ENCODE peak calls at places on chromosome 21, in nine cellular contexts. X is nephron progenitor cell; C is endothelial cell; E is thoracic aorta; B is GM20000; J is fibroblast of mammary gland; U is CD4-positive, alpha-beta T cell; P is psoas muscle; I is brain microvascular endothelial cell. N is an unnamed sample.

GRCh38 chr21:14403681-14404318 is 20.9 kb upstream of the HSPA13 start:
- DNase-seq in X (no peak), J (peak; percentile 45), I (peak; percentile 31), B (peak; percentile 37), U (no peak), E (no peak), C (no peak), P (no peak), N (no peak)

GRCh38 chr21:14084701-14085100 is 126.1 kb downstream of the LIPI start:
- DNase-seq in C (no peak), U (no peak), P (no peak), X (no peak), I (no peak), B (no peak), J (no peak), E (no peak), N (no peak)

GRCh38 chr21:34827445-34828235 is 158.8 kb downstream of the CLIC6 start:
- DNase-seq in E (no peak), U (no peak), X (no peak), P (no peak), C (no peak), I (no peak), B (no peak), J (no peak), N (no peak)

GRCh38 chr21:21415741-21416140 is 417.5 kb downstream of the NCAM2 start:
- DNase-seq in P (no peak), E (no peak), I (no peak), C (no peak), B (no peak), U (no peak), X (no peak), J (no peak), N (no peak)

GRCh38 chr21:34724131-34724856 is 55.5 kb downstream of the CLIC6 start:
- DNase-seq in J (no peak), U (no peak), B (no peak), X (no peak), P (no peak), C (no peak), I (no peak), E (no peak), N (no peak)

GRCh38 chr21:38119793-38120192 is 137.0 kb upstream of the KCNJ15 start:
- DNase-seq in J (no peak), I (no peak), X (no peak), E (no peak), U (no peak), B (no peak), C (no peak), P (no peak), N (no peak)

GRCh38 chr21:38244885-38245869 is 11.6 kb upstream of the KCNJ15 start:
- DNase-seq in J (peak; percentile 100), C (no peak), I (peak; percentile 99), B (peak; percentile 51), E (no peak), P (peak; percentile 34), X (no peak), U (peak; percentile 59), N (no peak)

GRCh38 chr21:31161157-31161556 is 122.9 kb upstream of the KRTAP19-8 start:
- DNase-seq in X (peak; percentile 23), P (no peak), J (peak; percentile 22), U (no peak), B (no peak), C (no peak), E (no peak), I (no peak), N (peak; percentile 62)

GRCh38 chr21:43597052-43597451 is 62.2 kb downstream of the HSF2BP start:
- DNase-seq in B (no peak), C (no peak), U (no peak), E (no peak), J (peak; percentile 78), I (peak; percentile 87), X (no peak), P (no peak), N (no peak)

GRCh38 chr21:32312321-32312720 is 13.7 kb downstream of the MRAP start:
- DNase-seq in I (no peak), B (no peak), J (no peak), X (no peak), E (no peak), U (no peak), C (no peak), P (no peak), N (no peak)

GRCh38 chr21:32314806-32315205 is 16.2 kb downstream of the MRAP start:
- DNase-seq in E (no peak), C (no peak), J (no peak), X (no peak), P (no peak), U (no peak), B (no peak), I (no peak), N (no peak)

GRCh38 chr21:32315511-32316362 is 17.1 kb downstream of the MRAP start:
- DNase-seq in B (no peak), I (no peak), P (no peak), X (no peak), C (no peak), J (no peak), U (no peak), E (no peak), N (no peak)

GRCh38 chr21:32311621-32312020 is 13.0 kb downstream of the MRAP start:
- DNase-seq in P (no peak), U (no peak), B (no peak), I (no peak), J (no peak), X (no peak), C (no peak), E (no peak), N (no peak)

DNA sequence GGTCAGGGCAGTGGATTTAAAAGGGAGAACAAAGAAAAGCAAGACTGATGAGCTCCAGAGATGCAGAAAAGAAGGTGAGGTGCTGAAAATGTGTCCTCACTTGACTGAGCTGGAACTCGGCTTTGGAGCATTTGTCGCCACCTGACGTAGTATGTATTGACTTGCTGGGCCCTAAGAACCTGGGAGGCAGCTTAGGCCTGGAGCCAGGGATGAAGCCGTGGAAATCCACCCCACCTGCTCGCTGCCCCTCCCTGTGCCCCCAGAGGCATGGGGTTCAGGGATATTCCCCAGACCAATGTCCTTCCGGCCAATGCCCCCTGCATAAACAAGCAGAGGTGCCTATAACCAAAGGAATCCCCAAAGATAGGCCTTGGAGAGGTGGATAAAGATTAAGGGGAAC is 14.3 kb downstream of the MRAP start:
- DNase-seq in B (no peak), I (no peak), E (no peak), J (no peak), X (no peak), U (no peak), C (no peak), P (no peak), N (no peak)
- TF ChIP-seq CTCF in B (no peak), I (no peak), E (no peak), J (no peak), X (no peak), U (no peak), C (no peak), P (no peak), N (no peak)

GRCh38 chr21:42521805-42522204 is 8.2 kb downstream of the SLC37A1 start:
- DNase-seq in P (no peak), J (no peak), B (no peak), I (no peak), X (no peak), C (no peak), U (no peak), E (no peak), N (no peak)

GRCh38 chr21:42523941-42524340 is 10.3 kb downstream of the SLC37A1 start:
- DNase-seq in X (no peak), U (no peak), B (no peak), J (no peak), E (no peak), P (no peak), C (no peak), I (no peak), N (no peak)

GRCh38 chr21:42522271-42522670 is 8.6 kb downstream of the SLC37A1 start:
- DNase-seq in B (no peak), U (no peak), P (no peak), X (no peak), I (no peak), C (no peak), E (no peak), J (no peak), N (no peak)

GRCh38 chr21:42523211-42523610 is 9.6 kb downstream of the SLC37A1 start:
- DNase-seq in E (no peak), J (no peak), P (no peak), C (no peak), U (no peak), I (no peak), B (no peak), X (no peak), N (no peak)

DNA sequence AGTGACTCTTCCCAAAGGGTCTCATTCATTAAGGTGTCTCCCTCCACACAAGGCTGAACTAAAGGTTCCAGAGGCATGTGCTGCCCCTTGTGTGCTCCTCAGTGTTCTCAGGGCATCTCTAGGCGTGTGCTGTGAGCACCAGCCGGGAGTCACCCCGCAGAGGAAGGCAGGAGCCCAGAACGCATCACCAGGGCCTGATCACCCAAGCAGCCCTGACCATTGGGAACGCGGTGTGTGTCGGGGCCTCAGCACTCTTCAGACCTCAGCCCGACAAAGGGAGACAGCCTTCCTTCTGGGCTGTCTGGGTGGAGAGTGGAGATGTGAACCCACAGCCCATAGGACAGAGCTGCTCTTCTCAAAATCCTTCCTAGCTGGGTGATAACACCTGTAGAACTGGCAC is 9.1 kb downstream of the SLC37A1 start:
- DNase-seq in P (no peak), J (no peak), U (no peak), C (no peak), B (no peak), X (no peak), I (no peak), E (no peak), N (no peak)
- TF ChIP-seq CTCF in P (no peak), J (no peak), U (no peak), C (no peak), B (no peak), X (no peak), I (no peak), E (no peak), N (no peak)

DNA sequence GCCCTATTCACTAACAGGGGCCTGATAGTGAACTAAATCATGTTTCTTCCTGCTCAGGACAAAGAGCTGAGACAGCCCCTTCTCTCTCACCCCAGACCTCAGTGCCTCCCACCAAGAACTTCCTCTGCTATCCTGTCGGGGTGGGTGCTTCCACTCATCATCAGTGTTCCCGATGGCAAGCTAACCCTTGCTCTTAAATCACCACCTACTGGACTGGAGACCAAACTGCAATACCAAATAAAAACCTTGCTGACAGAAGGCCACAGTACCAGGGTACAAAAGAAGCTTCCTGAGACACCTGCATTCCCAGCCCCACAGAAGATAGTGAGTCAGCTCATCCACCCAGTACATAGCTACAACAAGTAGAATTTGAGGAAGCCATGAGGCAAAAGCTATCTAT is 799.5 kb downstream of the LTN1 start:
- DNase-seq in B (no peak), C (no peak), I (no peak), J (no peak), U (no peak), X (no peak), E (no peak), P (no peak), N (no peak)
- TF ChIP-seq CTCF in B (no peak), C (no peak), I (peak; percentile 37), J (no peak), U (no peak), X (no peak), E (no peak), P (no peak), N (no peak)

DNA sequence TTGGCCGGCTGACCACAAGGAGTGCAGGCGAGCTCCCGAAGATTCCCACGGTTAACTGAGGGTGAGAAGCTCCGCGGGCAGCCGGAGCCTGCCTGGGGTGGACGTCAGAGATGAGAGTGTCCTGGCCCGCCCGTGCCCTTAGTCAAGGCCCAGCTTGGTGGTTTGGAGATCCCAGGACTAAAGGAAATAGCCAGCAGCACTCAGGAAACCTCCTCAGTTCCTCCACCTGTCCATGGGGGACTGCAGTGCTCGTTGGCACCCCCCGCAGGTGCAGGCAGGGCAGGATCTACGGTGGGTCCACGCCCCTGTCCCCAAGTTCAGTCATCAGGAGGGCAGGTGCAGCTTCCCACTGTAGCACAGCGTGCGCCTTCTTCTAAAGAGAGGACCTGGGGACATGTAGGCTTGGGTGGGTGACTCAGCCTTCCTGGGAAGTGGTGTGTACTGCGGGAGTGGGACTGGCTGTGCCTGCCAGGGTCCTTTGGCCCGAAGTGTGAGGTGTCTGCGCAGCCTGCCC is 32.5 kb downstream of the SLX9 start:
- DNase-seq in J (no peak), C (no peak), P (no peak), I (no peak), B (no peak), U (no peak), E (no peak), X (no peak), N (no peak)
- TF ChIP-seq CTCF in J (no peak), C (no peak), P (no peak), I (no peak), B (no peak), U (no peak), E (no peak), X (no peak), N (no peak)